ENCODE peak calls at places on chromosome 18, in five cellular contexts. Y is endodermal cell, I is heart right ventricle, U is aorta, N is PC-3. L is an unnamed sample. For H3K4me1, the result is how much of the 10 kb centered on the place peaks cover.

GRCh38 chr18:57792741-57793629 is 10.1 kb downstream of the ATP8B1 start:
- DNase-seq in Y (peak), I (no peak), U (no peak), N (no peak), L (peak)

GRCh38 chr18:50982802-50983179 is 15.0 kb downstream of the ELAC1 start:
- DNase-seq in Y (no peak), I (no peak), U (no peak), N (no peak), L (no peak)

GRCh38 chr18:49304746-49305145 is 155.7 kb downstream of the DYM start:
- DNase-seq in Y (no peak), I (no peak), U (no peak), N (no peak), L (no peak)

GRCh38 chr18:35378206-35378795 is 1.2 kb upstream of the ZNF396 start:
- DNase-seq in Y (no peak), I (no peak), U (no peak), N (no peak), L (no peak)

GRCh38 chr18:74546751-74547530 is 12.6 kb downstream of the CNDP1 start:
- DNase-seq in Y (no peak), I (peak), U (no peak), N (peak), L (peak)

GRCh38 chr18:12657849-12658829 is at the start of gene SPIRE1:
- DNase-seq in Y (peak), I (peak), U (peak), N (peak), L (peak)

GRCh38 chr18:49072524-49072934 is 121.8 kb upstream of the SMAD7 start:
- DNase-seq in Y (no peak), I (peak), U (no peak), N (no peak), L (no peak)

GRCh38 chr18:73959341-73959740 is 188.3 kb downstream of the FBXO15 start:
- DNase-seq in Y (no peak), I (no peak), U (no peak), N (no peak), L (no peak)

GRCh38 chr18:49704334-49704733 is 109.0 kb downstream of the ACAA2 start:
- DNase-seq in Y (peak), I (no peak), U (no peak), N (no peak), L (no peak)

GRCh38 chr18:26963292-26963691 is 97.8 kb upstream of the AQP4 start:
- DNase-seq in Y (no peak), I (no peak), U (no peak), N (peak), L (no peak)

GRCh38 chr18:27004056-27004829 is 138.7 kb upstream of the AQP4 start:
- DNase-seq in Y (no peak), I (no peak), U (no peak), N (peak), L (peak)

GRCh38 chr18:11811009-11811408 is 40.2 kb upstream of the CHMP1B start:
- DNase-seq in Y (no peak), I (no peak), U (no peak), N (no peak), L (no peak)

GRCh38 chr18:72375628-72376027 is 168.5 kb downstream of the CBLN2 start:
- DNase-seq in Y (no peak), I (no peak), U (no peak), N (peak), L (no peak)

GRCh38 chr18:56200381-56200831 is 438.0 kb downstream of the TXNL1 start:
- DNase-seq in Y (no peak), I (no peak), U (no peak), N (peak), L (peak)

GRCh38 chr18:74803769-74804168 is 206.1 kb downstream of the ZNF407 start:
- DNase-seq in Y (no peak), I (no peak), U (no peak), N (no peak), L (no peak)

GRCh38 chr18:60092073-60092472 is 192.3 kb downstream of the PMAIP1 start:
- DNase-seq in Y (no peak), I (no peak), U (no peak), N (no peak), L (no peak)

GRCh38 chr18:50075772-50076171 is 119.2 kb downstream of the MYO5B start:
- DNase-seq in Y (no peak), I (no peak), U (no peak), N (no peak), L (no peak)

GRCh38 chr18:73164430-73164829 is 296.6 kb upstream of the NETO1 start:
- DNase-seq in Y (no peak), I (no peak), U (no peak), N (no peak), L (no peak)

GRCh38 chr18:66066191-66066590 is 315.4 kb downstream of the CDH7 start:
- DNase-seq in Y (no peak), I (no peak), U (no peak), N (no peak), L (no peak)

GRCh38 chr18:39806519-39806918 is 2148.5 kb upstream of the PIK3C3 start:
- DNase-seq in Y (no peak), I (no peak), U (no peak), N (peak), L (no peak)

GRCh38 chr18:5582849-5583667 is 39.3 kb upstream of the EPB41L3 start:
- DNase-seq in Y (no peak), I (no peak), U (no peak), N (peak), L (peak)

GRCh38 chr18:11676867-11677266 is 12.2 kb upstream of the GNAL start:
- DNase-seq in Y (peak), I (no peak), U (no peak), N (no peak), L (peak)

GRCh38 chr18:34970106-34970505 is 71.1 kb upstream of the MAPRE2 start:
- DNase-seq in Y (no peak), I (no peak), U (no peak), N (no peak), L (no peak)

GRCh38 chr18:45621068-45621511 is 5.8 kb downstream of the SLC14A2 start:
- DNase-seq in Y (peak), I (peak), U (no peak), N (peak), L (peak)

GRCh38 chr18:47877892-47878291 is 52.6 kb downstream of the SMAD2 start:
- DNase-seq in Y (no peak), I (no peak), U (no peak), N (no peak), L (no peak)

GRCh38 chr18:51193621-51194287 is 3.7 kb downstream of the MEX3C start:
- DNase-seq in Y (no peak), I (no peak), U (no peak), N (peak), L (no peak)

GRCh38 chr18:63730788-63731187 is 28.0 kb downstream of the SERPINB11 start:
- DNase-seq in Y (no peak), I (no peak), U (no peak), N (peak), L (no peak)

GRCh38 chr18:24914685-24915267 is 437.2 kb downstream of the ZNF521 start:
- DNase-seq in Y (no peak), I (no peak), U (no peak), N (no peak), L (no peak)

GRCh38 chr18:54737986-54738385 is 90.3 kb upstream of the RAB27B start:
- DNase-seq in Y (no peak), I (no peak), U (no peak), N (peak), L (no peak)

GRCh38 chr18:67876866-67877265 is 360.3 kb upstream of the DSEL start:
- DNase-seq in Y (no peak), I (no peak), U (no peak), N (no peak), L (no peak)

DNA sequence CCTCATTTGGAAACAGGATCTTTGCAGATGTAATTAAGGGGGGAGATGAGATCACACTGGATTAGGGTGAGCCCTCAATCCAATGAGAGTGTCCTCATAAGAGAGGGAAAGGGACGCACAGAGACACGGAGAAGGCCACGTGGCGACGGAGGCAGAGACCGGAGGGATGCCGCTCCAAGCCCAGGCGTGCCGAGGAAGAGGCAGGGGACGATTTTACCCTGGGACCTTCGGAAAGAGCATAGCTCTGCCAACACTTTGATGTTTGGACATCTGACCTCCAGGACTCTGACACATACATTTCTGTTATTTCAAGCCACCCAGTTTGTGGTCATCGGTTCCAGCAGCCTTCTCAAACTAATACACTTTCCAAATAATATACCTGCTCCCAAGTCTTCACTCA is 84.4 kb upstream of the ZCCHC2 start:
- DNase-seq in Y (no peak), I (no peak), U (no peak), N (no peak), L (no peak)
- H3K27ac ChIP-seq in Y (no peak), I (peak), U (no peak), N (no peak), L (no peak)

GRCh38 chr18:1014951-1015627 is 110.4 kb downstream of the ADCYAP1 start:
- DNase-seq in Y (peak), I (no peak), U (no peak), N (no peak), L (no peak)
- H3K4me3 ChIP-seq in Y (no peak), I (no peak), U (no peak), N (no peak), L (no peak)

DNA sequence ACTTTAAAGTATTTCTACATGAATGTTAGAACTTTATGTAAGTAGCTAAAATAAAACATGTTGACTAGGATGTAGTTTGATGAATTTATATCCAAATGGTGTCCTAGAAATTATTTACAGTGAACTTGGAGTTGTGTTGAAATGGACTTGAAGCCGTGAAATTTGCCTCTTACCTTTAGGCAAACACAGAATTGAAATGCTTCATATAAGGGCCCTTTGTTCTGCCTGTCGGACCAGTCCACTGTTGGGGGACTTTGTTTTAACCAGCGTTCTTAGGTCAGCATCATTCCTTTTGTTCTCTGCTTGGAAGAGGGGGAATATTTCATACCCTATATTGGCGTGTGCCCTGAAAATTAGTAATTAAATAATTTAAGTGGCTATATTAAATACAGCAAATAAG is 18.3 kb downstream of the RAB12 start:
- DNase-seq in Y (no peak), I (no peak), U (no peak), N (no peak), L (no peak)
- H3K4me1 ChIP-seq in Y (under half), I (half or more), U (under half), N (under half), L (under half)

GRCh38 chr18:23618862-23619387 is 32.6 kb upstream of the NPC1 start:
- DNase-seq in Y (peak), I (peak), U (peak), N (no peak), L (no peak)
- H3K27ac ChIP-seq in Y (no peak), I (peak), U (no peak), N (no peak), L (no peak)

GRCh38 chr18:709771-710170 is 2.7 kb downstream of the ENOSF1 start:
- DNase-seq in Y (no peak), I (no peak), U (no peak), N (peak), L (no peak)

GRCh38 chr18:710418-711300 is 1.8 kb downstream of the ENOSF1 start:
- DNase-seq in Y (no peak), I (no peak), U (no peak), N (no peak), L (no peak)

GRCh38 chr18:712401-713134 is at the start of gene ENOSF1:
- DNase-seq in Y (peak), I (peak), U (peak), N (peak), L (peak)

GRCh38 chr18:711693-712400 is 583 bp downstream of the ENOSF1 start:
- DNase-seq in Y (peak), I (peak), U (peak), N (peak), L (peak)

DNA sequence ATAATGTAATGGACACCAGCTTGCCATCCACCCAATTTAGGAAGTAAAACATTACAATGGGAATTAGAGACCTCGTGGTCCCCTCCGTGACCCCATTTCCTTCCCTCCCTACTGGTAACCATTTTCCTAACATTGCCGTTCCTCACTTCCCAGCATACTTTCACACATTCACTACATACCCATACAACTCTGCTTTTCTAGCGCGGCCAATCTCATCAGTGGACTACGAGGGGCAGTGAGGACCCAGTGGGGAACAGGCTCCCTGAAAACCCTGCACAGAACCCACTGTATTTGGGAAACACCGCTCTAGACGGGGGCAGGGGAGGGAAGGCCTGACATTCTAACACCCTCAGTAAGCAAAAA is 1.1 kb downstream of the ENOSF1 start:
- DNase-seq in Y (peak), I (no peak), U (no peak), N (no peak), L (no peak)
- H3K4me3 ChIP-seq in Y (peak), I (peak), U (peak), N (peak), L (peak)

GRCh38 chr18:3117493-3118192 is 102.1 kb downstream of the MYOM1 start:
- DNase-seq in Y (no peak), I (no peak), U (no peak), N (peak), L (no peak)

GRCh38 chr18:3118195-3119010 is 101.4 kb downstream of the MYOM1 start:
- DNase-seq in Y (no peak), I (no peak), U (no peak), N (no peak), L (no peak)

GRCh38 chr18:3121256-3121655 is 98.5 kb downstream of the MYOM1 start:
- DNase-seq in Y (no peak), I (no peak), U (no peak), N (no peak), L (no peak)

GRCh38 chr18:3120356-3120755 is 99.4 kb downstream of the MYOM1 start:
- DNase-seq in Y (no peak), I (no peak), U (no peak), N (no peak), L (no peak)

GRCh38 chr18:3119401-3120323 is 100.1 kb downstream of the MYOM1 start:
- DNase-seq in Y (no peak), I (no peak), U (no peak), N (peak), L (no peak)
- H3K4me1 ChIP-seq in Y (under half), I (under half), U (under half), N (under half), L (under half)

L was measured in SJSA1.